ENCODE peak calls at places on chromosome 9, in six cellular contexts. A, M, U, X, B and P are unnamed samples.

GRCh38 chr9:134390947-134391318 is 64.7 kb downstream of the RXRA start:
- DNase-seq in X (no peak), A (no peak), U (no peak), M (no peak), B (no peak), P (no peak)

GRCh38 chr9:95511232-95511951 is 5.4 kb downstream of the PTCH1 start:
- DNase-seq in U (peak; percentile 66), B (peak; percentile 56), A (peak; percentile 43), X (peak; percentile 81), M (no peak), P (peak; percentile 68)

GRCh38 chr9:2017459-2018161 is 2.5 kb downstream of the SMARCA2 start:
- DNase-seq in B (no peak), A (peak; percentile 85), X (peak; percentile 89), U (peak; percentile 78), M (peak; percentile 70), P (peak; percentile 59)

GRCh38 chr9:131027048-131027871 is 18.3 kb downstream of the LAMC3 start:
- DNase-seq in A (no peak), M (no peak), B (no peak), X (no peak), U (no peak), P (no peak)

GRCh38 chr9:121972501-121972981 is 120.6 kb downstream of the TTLL11 start:
- DNase-seq in B (no peak), U (peak; percentile 95), X (peak; percentile 95), A (no peak), M (no peak), P (no peak)

GRCh38 chr9:739362-739761 is 102.1 kb upstream of the DMRT1 start:
- DNase-seq in A (no peak), M (no peak), B (no peak), X (no peak), U (no peak), P (no peak)

GRCh38 chr9:129291041-129291501 is 113.0 kb upstream of the IER5L start:
- DNase-seq in X (no peak), B (no peak), A (no peak), U (no peak), M (no peak), P (no peak)

GRCh38 chr9:79362100-79363081 is 209.4 kb upstream of the TLE4 start:
- DNase-seq in U (no peak), X (no peak), B (peak; percentile 43), M (no peak), A (no peak), P (no peak)

GRCh38 chr9:109903515-109904138 is 123.6 kb downstream of the PALM2AKAP2 start:
- DNase-seq in M (peak; percentile 62), X (peak; percentile 89), A (peak; percentile 80), U (peak; percentile 92), B (peak; percentile 70), P (peak; percentile 84)

GRCh38 chr9:102237094-102237493 is 498.6 kb upstream of the GRIN3A start:
- DNase-seq in M (no peak), B (no peak), A (no peak), X (no peak), U (no peak), P (no peak)

GRCh38 chr9:15501803-15502202 is 9.0 kb downstream of the PSIP1 start:
- DNase-seq in U (no peak), M (no peak), X (no peak), B (no peak), A (no peak), P (no peak)

GRCh38 chr9:100601216-100601615 is 23.3 kb downstream of the CAVIN4 start:
- DNase-seq in U (peak; percentile 72), A (peak; percentile 67), X (peak; percentile 84), B (peak; percentile 83), M (peak; percentile 52), P (peak; percentile 77)

GRCh38 chr9:133576591-133577462 is 32.4 kb downstream of the FAM163B start:
- DNase-seq in A (no peak), U (no peak), M (no peak), B (no peak), X (no peak), P (no peak)

GRCh38 chr9:21294325-21294724 is 10.8 kb downstream of the IFNA5 start:
- DNase-seq in B (no peak), X (peak; percentile 43), M (no peak), U (no peak), A (no peak), P (no peak)

GRCh38 chr9:84271887-84272556 is 68.5 kb downstream of the SLC28A3 start:
- DNase-seq in A (no peak), U (no peak), M (no peak), B (no peak), X (peak; percentile 8), P (no peak)

GRCh38 chr9:133405508-133406009 is 12.3 kb downstream of the REXO4 start:
- DNase-seq in U (no peak), X (peak; percentile 75), M (no peak), B (no peak), A (no peak), P (no peak)

GRCh38 chr9:87518702-87519335 is 21.2 kb downstream of the DAPK1 start:
- DNase-seq in A (no peak), M (no peak), U (no peak), X (peak; percentile 17), B (no peak), P (no peak)

GRCh38 chr9:137085918-137086530 is 761 bp upstream of the MAN1B1 start:
- DNase-seq in M (peak; percentile 69), U (peak; percentile 33), X (peak; percentile 74), A (peak; percentile 31), B (no peak), P (peak; percentile 23)

GRCh38 chr9:113654605-113655193 is 191.2 kb downstream of the RGS3 start:
- DNase-seq in M (no peak), A (no peak), U (no peak), B (no peak), X (peak; percentile 54), P (no peak)

GRCh38 chr9:31700252-31701045 is 684.0 kb upstream of the ACO1 start:
- DNase-seq in B (no peak), X (no peak), U (no peak), M (no peak), A (no peak), P (no peak)

GRCh38 chr9:133609311-133610098 is at the start of gene FAM163B:
- DNase-seq in A (peak; percentile 53), X (peak; percentile 53), M (peak; percentile 93), B (peak; percentile 32), U (no peak), P (no peak)

GRCh38 chr9:69044226-69045219 is 9.0 kb downstream of the FXN start:
- DNase-seq in U (no peak), X (peak; percentile 19), A (peak; percentile 39), M (peak; percentile 50), B (no peak), P (peak; percentile 89)

GRCh38 chr9:91659529-91660294 is 236.1 kb upstream of the NFIL3 start:
- DNase-seq in U (no peak), M (peak; percentile 71), A (no peak), X (peak; percentile 43), B (peak; percentile 31), P (no peak)

GRCh38 chr9:103397868-103398600 is 402.9 kb downstream of the CYLC2 start:
- DNase-seq in M (peak; percentile 30), A (peak; percentile 30), X (peak; percentile 29), U (peak; percentile 31), B (peak; percentile 59), P (peak; percentile 85)

GRCh38 chr9:124725068-124725452 is 46.1 kb downstream of the NR6A1 start:
- DNase-seq in M (no peak), B (no peak), A (no peak), U (no peak), X (no peak), P (no peak)

GRCh38 chr9:4086119-4087088 is 213.5 kb downstream of the GLIS3 start:
- DNase-seq in A (no peak), M (no peak), U (no peak), X (no peak), B (no peak), P (no peak)

GRCh38 chr9:125649826-125650225 is 57.2 kb downstream of the MAPKAP1 start:
- DNase-seq in B (no peak), X (peak; percentile 50), U (no peak), A (no peak), M (no peak), P (no peak)

GRCh38 chr9:121288874-121289553 is 21.1 kb downstream of the GSN start:
- DNase-seq in M (no peak), U (no peak), B (no peak), A (no peak), X (peak; percentile 59), P (no peak)

GRCh38 chr9:136539427-136540412 is 6.1 kb downstream of the NOTCH1 start:
- DNase-seq in B (no peak), A (peak; percentile 95), M (no peak), X (no peak), U (peak; percentile 94), P (peak; percentile 97)

GRCh38 chr9:135023389-135023788 is 64.1 kb upstream of the OLFM1 start:
- DNase-seq in B (no peak), A (no peak), X (peak; percentile 36), U (no peak), M (peak; percentile 80), P (no peak)

GRCh38 chr9:136625101-136626065 is 37.3 kb upstream of the EGFL7 start:
- DNase-seq in A (no peak), U (no peak), X (peak; percentile 51), M (peak; percentile 82), B (peak; percentile 38), P (no peak)

GRCh38 chr9:89699646-89700045 is 94.8 kb downstream of the GADD45G start:
- DNase-seq in A (no peak), B (no peak), U (no peak), M (no peak), X (no peak), P (no peak)

GRCh38 chr9:79574716-79575242 is 3.0 kb downstream of the TLE4 start:
- DNase-seq in X (peak; percentile 65), U (no peak), A (no peak), M (no peak), B (no peak), P (no peak)

GRCh38 chr9:7174884-7175283 is 417.1 kb downstream of the KDM4C start:
- DNase-seq in B (no peak), A (no peak), M (peak; percentile 13), U (no peak), X (no peak), P (no peak)

GRCh38 chr9:122579874-122580273 is 3.3 kb downstream of the OR1L8 start:
- DNase-seq in X (no peak), B (no peak), M (no peak), U (no peak), A (no peak), P (no peak)